ENCODE peak calls at places on chromosome 6, in four cellular contexts. One of them, this sample, is unnamed.

GRCh38 chr6:134676307-134677281 is 273.3 kb downstream of the ALDH8A1 start:
- DNase-seq in ovary: no peak
- DNase-seq in colonic mucosa: peak
- DNase-seq in stomach: peak
- DNase-seq in this sample: no peak

GRCh38 chr6:163793584-163793983 is 379.1 kb downstream of the QKI start:
- DNase-seq in stomach: no peak
- DNase-seq in colonic mucosa: no peak
- DNase-seq in ovary: no peak
- DNase-seq in this sample: no peak

GRCh38 chr6:79427721-79428120 is 109.5 kb downstream of the LCA5 start:
- DNase-seq in stomach: no peak
- DNase-seq in ovary: no peak
- DNase-seq in colonic mucosa: no peak
- DNase-seq in this sample: no peak

GRCh38 chr6:20092071-20092566 is 120.2 kb downstream of the MBOAT1 start:
- DNase-seq in ovary: no peak
- DNase-seq in stomach: no peak
- DNase-seq in colonic mucosa: no peak
- DNase-seq in this sample: no peak

GRCh38 chr6:4774715-4775590 is 1.3 kb upstream of the CDYL start:
- DNase-seq in ovary: no peak
- DNase-seq in colonic mucosa: peak
- DNase-seq in stomach: no peak
- DNase-seq in this sample: peak

GRCh38 chr6:114312931-114313330 is 29.9 kb downstream of the HS3ST5 start:
- DNase-seq in colonic mucosa: no peak
- DNase-seq in ovary: no peak
- DNase-seq in stomach: no peak
- DNase-seq in this sample: no peak

GRCh38 chr6:79872303-79872702 is 75.0 kb downstream of the ELOVL4 start:
- DNase-seq in ovary: no peak
- DNase-seq in stomach: no peak
- DNase-seq in colonic mucosa: no peak
- DNase-seq in this sample: no peak

GRCh38 chr6:63804381-63804956 is 168.9 kb downstream of the PHF3 start:
- DNase-seq in colonic mucosa: no peak
- DNase-seq in stomach: no peak
- DNase-seq in ovary: no peak
- DNase-seq in this sample: no peak

GRCh38 chr6:26054659-26054936 is 32.6 kb upstream of the HFE start:
- DNase-seq in colonic mucosa: no peak
- DNase-seq in stomach: no peak
- DNase-seq in ovary: no peak
- DNase-seq in this sample: no peak

GRCh38 chr6:170532867-170533488 is 20.1 kb downstream of the PSMB1 start:
- DNase-seq in ovary: no peak
- DNase-seq in colonic mucosa: no peak
- DNase-seq in stomach: no peak
- DNase-seq in this sample: no peak

GRCh38 chr6:2999005-2999620 is 581 bp upstream of the NQO2 start:
- DNase-seq in stomach: peak
- DNase-seq in colonic mucosa: no peak
- DNase-seq in ovary: no peak
- DNase-seq in this sample: no peak

GRCh38 chr6:83976871-83977270 is 56.7 kb upstream of the MRAP2 start:
- DNase-seq in stomach: peak
- DNase-seq in ovary: no peak
- DNase-seq in colonic mucosa: no peak
- DNase-seq in this sample: no peak

GRCh38 chr6:64013061-64013410 is 377.4 kb downstream of the PHF3 start:
- DNase-seq in colonic mucosa: no peak
- DNase-seq in stomach: no peak
- DNase-seq in ovary: no peak
- DNase-seq in this sample: no peak

GRCh38 chr6:98695076-98695816 is 139.1 kb upstream of the POU3F2 start:
- DNase-seq in colonic mucosa: no peak
- DNase-seq in ovary: no peak
- DNase-seq in stomach: no peak
- DNase-seq in this sample: no peak

GRCh38 chr6:163754866-163755265 is 340.3 kb downstream of the QKI start:
- DNase-seq in stomach: no peak
- DNase-seq in ovary: no peak
- DNase-seq in colonic mucosa: no peak
- DNase-seq in this sample: no peak

GRCh38 chr6:11810039-11810541 is 31.5 kb upstream of the ADTRP start:
- DNase-seq in ovary: peak
- DNase-seq in stomach: peak
- DNase-seq in colonic mucosa: peak
- DNase-seq in this sample: no peak

GRCh38 chr6:130470777-130471176 is 105.0 kb downstream of the TMEM200A start:
- DNase-seq in colonic mucosa: no peak
- DNase-seq in stomach: no peak
- DNase-seq in ovary: no peak
- DNase-seq in this sample: no peak

GRCh38 chr6:140050232-140050995 is 676.0 kb upstream of the CITED2 start:
- DNase-seq in stomach: no peak
- DNase-seq in ovary: no peak
- DNase-seq in colonic mucosa: no peak
- DNase-seq in this sample: no peak

GRCh38 chr6:166473886-166474596 is 91.3 kb upstream of the MPC1 start:
- DNase-seq in ovary: no peak
- DNase-seq in colonic mucosa: no peak
- DNase-seq in stomach: no peak
- DNase-seq in this sample: no peak

GRCh38 chr6:157823523-157824370 is 701 bp downstream of the SNX9 start:
- DNase-seq in colonic mucosa: peak
- DNase-seq in ovary: peak
- DNase-seq in stomach: peak
- DNase-seq in this sample: peak

GRCh38 chr6:87078983-87079616 is 15.8 kb downstream of the CGA start:
- DNase-seq in colonic mucosa: peak
- DNase-seq in stomach: peak
- DNase-seq in ovary: peak
- DNase-seq in this sample: peak

GRCh38 chr6:37477656-37478435 is 21.8 kb downstream of the CCDC167 start:
- DNase-seq in ovary: no peak
- DNase-seq in stomach: no peak
- DNase-seq in colonic mucosa: no peak
- DNase-seq in this sample: no peak

GRCh38 chr6:145813285-145814034 is 1.1 kb downstream of the FBXO30 start:
- DNase-seq in colonic mucosa: no peak
- DNase-seq in stomach: no peak
- DNase-seq in ovary: no peak
- DNase-seq in this sample: no peak

GRCh38 chr6:90898763-90899162 is 311.9 kb upstream of the MAP3K7 start:
- DNase-seq in colonic mucosa: no peak
- DNase-seq in stomach: no peak
- DNase-seq in ovary: no peak
- DNase-seq in this sample: no peak

GRCh38 chr6:132570221-132570777 is at the start of gene TAAR6:
- DNase-seq in colonic mucosa: no peak
- DNase-seq in stomach: no peak
- DNase-seq in ovary: no peak
- DNase-seq in this sample: no peak

GRCh38 chr6:90915224-90915915 is 328.5 kb upstream of the MAP3K7 start:
- DNase-seq in stomach: no peak
- DNase-seq in colonic mucosa: no peak
- DNase-seq in ovary: no peak
- DNase-seq in this sample: no peak

GRCh38 chr6:126524927-126525326 is 185.0 kb downstream of the CENPW start:
- DNase-seq in colonic mucosa: no peak
- DNase-seq in stomach: no peak
- DNase-seq in ovary: no peak
- DNase-seq in this sample: no peak

GRCh38 chr6:4848382-4849068 is 72.3 kb downstream of the CDYL start:
- DNase-seq in stomach: peak
- DNase-seq in ovary: no peak
- DNase-seq in colonic mucosa: no peak
- DNase-seq in this sample: no peak

GRCh38 chr6:128259735-128260685 is 260.4 kb downstream of the PTPRK start:
- DNase-seq in ovary: no peak
- DNase-seq in stomach: no peak
- DNase-seq in colonic mucosa: no peak
- DNase-seq in this sample: no peak

GRCh38 chr6:135195045-135195444 is 13.9 kb downstream of the MYB start:
- DNase-seq in colonic mucosa: no peak
- DNase-seq in ovary: no peak
- DNase-seq in stomach: no peak
- DNase-seq in this sample: no peak

GRCh38 chr6:112149719-112150263 is 62.4 kb downstream of the FAM229B start:
- DNase-seq in stomach: no peak
- DNase-seq in ovary: no peak
- DNase-seq in colonic mucosa: no peak
- DNase-seq in this sample: no peak

GRCh38 chr6:20454201-20454824 is 52.6 kb downstream of the E2F3 start:
- DNase-seq in stomach: no peak
- DNase-seq in ovary: no peak
- DNase-seq in colonic mucosa: peak
- DNase-seq in this sample: no peak

GRCh38 chr6:161265554-161265953 is 8.3 kb downstream of the AGPAT4 start:
- DNase-seq in colonic mucosa: no peak
- DNase-seq in ovary: no peak
- DNase-seq in stomach: no peak
- DNase-seq in this sample: no peak

GRCh38 chr6:165876568-165876967 is 213.5 kb upstream of the PDE10A start:
- DNase-seq in stomach: no peak
- DNase-seq in ovary: peak
- DNase-seq in colonic mucosa: no peak
- DNase-seq in this sample: no peak

GRCh38 chr6:142942805-142943227 is 2.2 kb downstream of the HIVEP2 start:
- DNase-seq in stomach: no peak
- DNase-seq in colonic mucosa: no peak
- DNase-seq in ovary: no peak
- DNase-seq in this sample: no peak

GRCh38 chr6:112027942-112028674 is 25.8 kb upstream of the CCN6 start:
- DNase-seq in stomach: no peak
- DNase-seq in colonic mucosa: no peak
- DNase-seq in ovary: no peak
- DNase-seq in this sample: no peak

GRCh38 chr6:135180458-135181332 is at the start of gene MYB:
- DNase-seq in ovary: peak
- DNase-seq in colonic mucosa: peak
- DNase-seq in stomach: peak
- DNase-seq in this sample: peak

DNA sequence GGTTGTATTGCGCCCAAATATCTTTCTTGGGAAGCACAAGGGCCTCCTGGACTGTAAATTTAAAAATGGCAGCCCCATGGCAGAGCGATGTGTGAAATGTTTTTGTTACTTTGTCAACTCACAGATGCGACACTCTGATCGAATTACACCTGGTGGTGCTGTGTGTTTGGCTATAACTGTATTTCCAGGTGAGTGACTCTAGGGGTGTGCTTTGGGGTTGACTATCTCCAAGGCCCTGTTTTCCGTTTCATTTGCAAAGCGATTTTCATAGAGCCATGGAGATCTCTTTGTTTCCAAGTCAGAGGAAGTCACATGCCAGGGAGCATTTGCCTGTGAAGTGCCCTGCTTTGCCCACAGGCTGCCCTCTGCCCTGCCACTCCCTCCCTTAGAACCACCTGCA is 93.5 kb downstream of the CDC5L start:
- DNase-seq in colonic mucosa: no peak
- DNase-seq in ovary: no peak
- DNase-seq in stomach: no peak
- DNase-seq in this sample: no peak
- TF ChIP-seq CTCF in colonic mucosa: no peak
- TF ChIP-seq CTCF in ovary: no peak
- TF ChIP-seq CTCF in stomach: no peak
- TF ChIP-seq CTCF in this sample: no peak

GRCh38 chr6:101386982-101387381 is 6.5 kb upstream of the GRIK2 start:
- DNase-seq in colonic mucosa: no peak
- DNase-seq in ovary: no peak
- DNase-seq in stomach: no peak
- DNase-seq in this sample: no peak
- TF ChIP-seq CTCF in colonic mucosa: no peak
- TF ChIP-seq CTCF in ovary: no peak
- TF ChIP-seq CTCF in stomach: no peak
- TF ChIP-seq CTCF in this sample: no peak

DNA sequence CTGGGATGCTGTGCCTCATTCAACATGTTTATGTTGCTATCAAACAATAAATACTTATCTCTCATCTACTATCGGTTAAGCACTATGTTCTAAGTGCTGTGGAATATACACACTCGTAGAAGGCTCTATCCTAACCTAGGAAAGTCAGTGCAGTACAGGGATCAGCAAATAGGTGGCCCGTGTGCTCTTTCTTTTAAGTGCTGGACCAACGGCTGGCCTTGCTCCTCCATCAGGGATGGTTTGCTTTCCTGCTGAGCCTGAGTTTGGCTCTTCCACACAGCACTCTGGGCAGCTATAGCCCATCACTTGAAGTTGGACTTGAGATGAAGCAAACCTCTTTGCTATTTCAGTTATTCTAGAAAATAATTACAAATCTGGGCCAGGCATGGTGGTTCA is 66.9 kb upstream of the KCNK16 start:
- DNase-seq in colonic mucosa: no peak
- DNase-seq in stomach: no peak
- DNase-seq in ovary: no peak
- DNase-seq in this sample: no peak
- TF ChIP-seq CTCF in colonic mucosa: no peak
- TF ChIP-seq CTCF in stomach: no peak
- TF ChIP-seq CTCF in ovary: no peak
- TF ChIP-seq CTCF in this sample: no peak

GRCh38 chr6:72560721-72561593 is 60.9 kb upstream of the KCNQ5 start:
- DNase-seq in colonic mucosa: no peak
- DNase-seq in stomach: no peak
- DNase-seq in ovary: no peak
- DNase-seq in this sample: no peak
- TF ChIP-seq CTCF in colonic mucosa: no peak
- TF ChIP-seq CTCF in stomach: no peak
- TF ChIP-seq CTCF in ovary: no peak
- TF ChIP-seq CTCF in this sample: no peak

DNA sequence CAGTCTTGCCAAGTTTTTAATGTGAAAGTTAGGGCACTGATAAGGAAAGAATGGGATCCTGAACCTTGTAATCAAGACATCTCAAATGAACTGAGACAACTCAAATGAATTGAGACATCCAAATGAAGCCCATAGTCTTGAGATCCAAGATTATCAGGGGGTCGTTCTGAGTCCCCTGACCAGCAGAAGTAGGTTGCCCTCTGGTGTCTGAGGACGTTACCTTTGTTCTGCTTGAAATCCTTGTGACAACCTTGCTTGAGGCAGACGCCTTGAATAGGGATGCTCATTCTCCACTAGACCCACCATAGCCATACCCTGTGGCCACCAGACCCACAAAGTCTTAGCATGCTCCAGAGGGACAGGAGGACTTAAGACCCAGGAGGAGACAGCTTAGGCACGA is 37.7 kb downstream of the ZBTB9 start:
- DNase-seq in colonic mucosa: no peak
- DNase-seq in stomach: no peak
- DNase-seq in ovary: no peak
- DNase-seq in this sample: no peak
- TF ChIP-seq CTCF in colonic mucosa: no peak
- TF ChIP-seq CTCF in stomach: no peak
- TF ChIP-seq CTCF in ovary: no peak
- TF ChIP-seq CTCF in this sample: no peak

GRCh38 chr6:28606424-28607391 is 81.0 kb downstream of the GPX5 start:
- DNase-seq in stomach: no peak
- DNase-seq in colonic mucosa: no peak
- DNase-seq in ovary: peak
- DNase-seq in this sample: no peak
- TF ChIP-seq CTCF in stomach: no peak
- TF ChIP-seq CTCF in colonic mucosa: no peak
- TF ChIP-seq CTCF in ovary: no peak
- TF ChIP-seq CTCF in this sample: no peak

GRCh38 chr6:32096394-32097258 is 12.5 kb downstream of the TNXB start:
- DNase-seq in colonic mucosa: no peak
- DNase-seq in ovary: no peak
- DNase-seq in stomach: no peak
- DNase-seq in this sample: no peak
- TF ChIP-seq CTCF in colonic mucosa: no peak
- TF ChIP-seq CTCF in ovary: no peak
- TF ChIP-seq CTCF in stomach: no peak
- TF ChIP-seq CTCF in this sample: no peak

This sample was measured in natural killer cell.